ENCODE peak calls at places on chromosomes 6 and 20, in four cellular contexts. W is EH, K is right lobe of liver, F is HepG2. B is an unnamed sample.

GRCh38 chr6:85463621-85464259 is 13.9 kb downstream of the NT5E start:
- DNase-seq in W (no peak), K (no peak), F (no peak), B (no peak)

GRCh38 chr6:13079096-13079758 is 249.1 kb downstream of the TBC1D7 start:
- DNase-seq in W (no peak), K (no peak), F (no peak), B (no peak)

GRCh38 chr6:47853766-47854165 is 71.9 kb downstream of the OPN5 start:
- DNase-seq in W (no peak), K (no peak), F (no peak), B (no peak)

GRCh38 chr6:157813757-157814455 is 9.1 kb upstream of the SNX9 start:
- DNase-seq in W (peak), K (no peak), F (no peak), B (no peak)

GRCh38 chr6:75386050-75386770 is 101.6 kb upstream of the TMEM30A start:
- DNase-seq in W (peak), K (no peak), F (no peak), B (no peak)

GRCh38 chr6:21348462-21349195 is 244.9 kb upstream of the SOX4 start:
- DNase-seq in W (peak), K (no peak), F (no peak), B (no peak)

GRCh38 chr6:169567809-169568208 is 134.0 kb downstream of the WDR27 start:
- DNase-seq in W (no peak), K (no peak), F (no peak), B (no peak)

GRCh38 chr6:6007311-6008113 is 787 bp upstream of the NRN1 start:
- DNase-seq in W (no peak), K (no peak), F (no peak), B (peak)

GRCh38 chr6:27078734-27079357 is 168.7 kb upstream of the PRSS16 start:
- DNase-seq in W (peak), K (no peak), F (peak), B (peak)

GRCh38 chr6:12598919-12599318 is 117.6 kb upstream of the PHACTR1 start:
- DNase-seq in W (peak), K (no peak), F (no peak), B (no peak)

GRCh38 chr6:23349521-23350147 is 776.4 kb upstream of the NRSN1 start:
- DNase-seq in W (peak), K (no peak), F (no peak), B (no peak)

GRCh38 chr6:145755682-145756081 is 20.4 kb upstream of the EPM2A start:
- DNase-seq in W (no peak), K (no peak), F (no peak), B (no peak)

GRCh38 chr20:43231829-43232228 is 42.1 kb upstream of the PTPRT start:
- DNase-seq in W (no peak), K (no peak), F (no peak), B (no peak)

GRCh38 chr6:75855047-75855446 is 106.0 kb downstream of the MYO6 start:
- DNase-seq in W (peak), K (no peak), F (peak), B (peak)

GRCh38 chr6:29758761-29759160 is 35.5 kb downstream of the HLA-F start:
- DNase-seq in W (no peak), K (no peak), F (no peak), B (no peak)

GRCh38 chr6:32313964-32314363 is 57.7 kb downstream of the TSBP1 start:
- DNase-seq in W (no peak), K (no peak), F (no peak), B (no peak)

GRCh38 chr6:36399970-36400369 is 12.5 kb upstream of the ETV7 start:
- DNase-seq in W (no peak), K (no peak), F (no peak), B (peak)

GRCh38 chr6:52576392-52577021 is 353 bp downstream of the TRAM2 start:
- DNase-seq in W (peak), K (no peak), F (peak), B (peak)

GRCh38 chr6:76247527-76247926 is 175.1 kb upstream of the IMPG1 start:
- DNase-seq in W (no peak), K (no peak), F (no peak), B (no peak)

GRCh38 chr6:38427492-38428210 is 212.1 kb downstream of the BTBD9 start:
- DNase-seq in W (no peak), K (no peak), F (no peak), B (peak)